ENCODE peak calls at places on chromosome 21, in seven cellular contexts. L, I, A, Q, W, O and M are unnamed samples.

GRCh38 chr21:40054403-40054802 is 187.2 kb downstream of the PCP4 start:
- DNase-seq in L (no peak), I (peak; percentile 100), A (peak; percentile 97), Q (no peak), W (no peak), O (peak; percentile 27), M (no peak)

GRCh38 chr21:46459356-46460112 is 843 bp downstream of the DIP2A start:
- DNase-seq in L (no peak), I (no peak), A (no peak), Q (peak; percentile 40), W (peak; percentile 44), O (peak; percentile 17), M (no peak)

GRCh38 chr21:29258626-29259335 is 39.9 kb upstream of the BACH1 start:
- DNase-seq in L (no peak), I (no peak), A (no peak), Q (no peak), W (peak; percentile 80), O (peak; percentile 89), M (peak; percentile 11)

GRCh38 chr21:37074195-37074510 is 1.1 kb downstream of the TTC3 start:
- DNase-seq in L (no peak), I (peak; percentile 56), A (no peak), Q (no peak), W (peak; percentile 18), O (peak; percentile 38), M (no peak)

GRCh38 chr21:43311303-43311817 is 115.6 kb downstream of the SIK1 start:
- DNase-seq in L (no peak), I (peak; percentile 88), A (peak; percentile 87), Q (no peak), W (no peak), O (no peak), M (no peak)

GRCh38 chr21:42513151-42513984 is at the start of gene SLC37A1:
- DNase-seq in L (no peak), I (peak; percentile 41), A (no peak), Q (peak; percentile 26), W (no peak), O (no peak), M (no peak)

GRCh38 chr21:36860736-36861594 is 105.5 kb downstream of the HLCS start:
- DNase-seq in L (no peak), I (no peak), A (peak; percentile 19), Q (no peak), W (no peak), O (peak; percentile 90), M (peak; percentile 36)

GRCh38 chr21:18521204-18521603 is 117.6 kb upstream of the TMPRSS15 start:
- DNase-seq in L (no peak), I (no peak), A (no peak), Q (no peak), W (no peak), O (no peak), M (no peak)

GRCh38 chr21:14482165-14482564 is 64.0 kb downstream of the SAMSN1 start:
- DNase-seq in L (no peak), I (no peak), A (no peak), Q (no peak), W (no peak), O (no peak), M (no peak)

GRCh38 chr21:16587141-16587570 is 857.4 kb downstream of the USP25 start:
- DNase-seq in L (peak; percentile 66), I (peak; percentile 41), A (peak; percentile 74), Q (peak; percentile 76), W (peak; percentile 88), O (peak; percentile 61), M (peak; percentile 37)

GRCh38 chr21:15560383-15561056 is 169.3 kb upstream of the USP25 start:
- DNase-seq in L (no peak), I (no peak), A (no peak), Q (no peak), W (no peak), O (peak; percentile 2), M (no peak)

GRCh38 chr21:42193131-42193671 is 25.7 kb upstream of the ABCG1 start:
- DNase-seq in L (no peak), I (no peak), A (no peak), Q (no peak), W (no peak), O (peak; percentile 54), M (no peak)

GRCh38 chr21:43269981-43270670 is 101.3 kb downstream of the CRYAA start:
- DNase-seq in L (no peak), I (no peak), A (no peak), Q (no peak), W (no peak), O (peak; percentile 20), M (no peak)

GRCh38 chr21:36828208-36828607 is 129.3 kb downstream of the SIM2 start:
- DNase-seq in L (no peak), I (no peak), A (no peak), Q (no peak), W (no peak), O (no peak), M (no peak)

GRCh38 chr21:41111681-41112080 is 56.3 kb upstream of the BACE2 start:
- DNase-seq in L (no peak), I (no peak), A (no peak), Q (no peak), W (no peak), O (no peak), M (no peak)

GRCh38 chr21:14923468-14923867 is 141.3 kb downstream of the NRIP1 start:
- DNase-seq in L (no peak), I (no peak), A (no peak), Q (no peak), W (peak; percentile 50), O (peak; percentile 52), M (no peak)

GRCh38 chr21:14270631-14271030 is 54.7 kb downstream of the RBM11 start:
- DNase-seq in L (no peak), I (no peak), A (no peak), Q (no peak), W (no peak), O (no peak), M (no peak)

GRCh38 chr21:17679002-17679600 is 66.4 kb upstream of the BTG3 start:
- DNase-seq in L (no peak), I (peak; percentile 79), A (peak; percentile 59), Q (no peak), W (peak; percentile 76), O (peak; percentile 62), M (peak; percentile 27)

GRCh38 chr21:26715878-26716506 is 129.2 kb downstream of the ADAMTS1 start:
- DNase-seq in L (no peak), I (peak; percentile 10), A (peak; percentile 21), Q (peak; percentile 57), W (peak; percentile 57), O (peak; percentile 60), M (peak; percentile 5)

GRCh38 chr21:38479641-38480515 is 18.4 kb downstream of the ERG start:
- DNase-seq in L (no peak), I (no peak), A (no peak), Q (no peak), W (no peak), O (no peak), M (no peak)

GRCh38 chr21:46406001-46406400 is 52.7 kb upstream of the DIP2A start:
- DNase-seq in L (no peak), I (no peak), A (no peak), Q (no peak), W (no peak), O (no peak), M (no peak)

GRCh38 chr21:44532165-44532564 is 7.8 kb downstream of the KRTAP10-1 start:
- DNase-seq in L (no peak), I (no peak), A (no peak), Q (no peak), W (no peak), O (no peak), M (no peak)